ENCODE peak calls at places on chromosomes 3 and 15, in nine cellular contexts. O, B, G, F, M, T, K, I and S are unnamed samples.

GRCh38 chr3:38493019-38493418 is 3.1 kb upstream of the EXOG start:
- DNase-seq in G (no peak), F (no peak), M (no peak), I (no peak), B (no peak), K (no peak), T (no peak), O (no peak), S (no peak)

GRCh38 chr15:69474846-69475455 is 22.3 kb downstream of the RPLP1 start:
- DNase-seq in O (no peak), M (peak), K (no peak), G (no peak), F (no peak), B (no peak), T (no peak), I (no peak), S (no peak)

GRCh38 chr3:194938845-194939531 is 253.3 kb downstream of the FAM43A start:
- DNase-seq in B (no peak), T (no peak), I (no peak), K (no peak), F (no peak), M (no peak), O (no peak), G (peak), S (peak)

GRCh38 chr15:83571820-83572707 is 81.9 kb upstream of the ADAMTSL3 start:
- DNase-seq in O (no peak), G (no peak), M (peak), B (no peak), I (no peak), T (no peak), K (peak), F (peak), S (no peak)

GRCh38 chr3:187717572-187717971 is 15.2 kb upstream of the RTP2 start:
- DNase-seq in M (no peak), G (no peak), T (no peak), I (peak), O (no peak), K (no peak), F (no peak), B (no peak), S (no peak)

GRCh38 chr15:85993116-85993515 is 86.6 kb upstream of the AGBL1 start:
- DNase-seq in K (no peak), F (no peak), M (no peak), T (no peak), O (no peak), B (no peak), I (no peak), G (no peak), S (no peak)

GRCh38 chr15:78072080-78072892 is 5.2 kb downstream of the TBC1D2B start:
- DNase-seq in K (no peak), F (peak), T (no peak), M (no peak), B (peak), I (peak), O (no peak), G (no peak), S (no peak)

GRCh38 chr3:70982274-70982673 is 601.3 kb downstream of the FOXP1 start:
- DNase-seq in K (no peak), G (no peak), T (no peak), F (no peak), M (no peak), B (no peak), I (no peak), O (no peak), S (no peak)

GRCh38 chr3:152574461-152575079 is 260.4 kb upstream of the P2RY1 start:
- DNase-seq in M (peak), I (no peak), F (peak), B (peak), O (peak), G (peak), T (peak), K (peak), S (peak)

GRCh38 chr3:59818033-59818936 is 768.5 kb upstream of the CFAP20DC start:
- DNase-seq in M (no peak), K (no peak), T (no peak), I (peak), F (no peak), O (no peak), B (peak), G (peak), S (peak)

GRCh38 chr3:23800731-23801130 is 5.0 kb upstream of the UBE2E1 start:
- DNase-seq in O (no peak), F (no peak), K (peak), M (no peak), G (no peak), I (no peak), T (no peak), B (no peak), S (no peak)

GRCh38 chr3:170909129-170909903 is 879 bp upstream of the EIF5A2 start:
- DNase-seq in M (no peak), B (no peak), G (no peak), K (no peak), F (no peak), O (no peak), I (peak), T (no peak), S (no peak)

GRCh38 chr3:8658326-8659212 is 14.0 kb upstream of the SSUH2 start:
- DNase-seq in K (peak), O (no peak), I (no peak), F (peak), B (peak), G (no peak), T (peak), M (no peak), S (peak)

GRCh38 chr3:129278970-129279906 is 568 bp downstream of the HMCES start:
- DNase-seq in I (no peak), K (peak), B (peak), T (peak), F (peak), O (peak), G (peak), M (peak), S (no peak)

GRCh38 chr3:28853830-28854229 is 427.0 kb upstream of the RBMS3 start:
- DNase-seq in M (no peak), K (no peak), I (no peak), O (no peak), T (no peak), F (no peak), G (no peak), B (no peak), S (no peak)

GRCh38 chr15:69120732-69121131 is 39.7 kb upstream of the GLCE start:
- DNase-seq in I (no peak), M (no peak), K (no peak), F (no peak), G (no peak), O (no peak), B (no peak), T (no peak), S (no peak)

GRCh38 chr3:43243590-43244587 is 42.5 kb upstream of the SNRK start:
- DNase-seq in G (no peak), O (no peak), T (no peak), M (no peak), B (no peak), F (no peak), I (peak), K (no peak), S (no peak)

GRCh38 chr3:11201246-11202024 is 47.1 kb downstream of the HRH1 start:
- DNase-seq in T (peak), B (peak), K (no peak), F (no peak), M (no peak), G (no peak), I (no peak), O (no peak), S (peak)

GRCh38 chr3:33096103-33096868 is 660 bp downstream of the GLB1 start:
- DNase-seq in K (peak), M (peak), T (peak), O (peak), I (no peak), F (peak), B (peak), G (peak), S (no peak)

GRCh38 chr3:72659609-72660008 is 188.6 kb downstream of the SHQ1 start:
- DNase-seq in M (no peak), O (no peak), B (no peak), T (peak), I (no peak), G (no peak), K (no peak), F (no peak), S (no peak)

GRCh38 chr3:180548050-180548449 is 53.9 kb upstream of the TTC14 start:
- DNase-seq in B (no peak), G (no peak), K (no peak), M (no peak), O (no peak), I (no peak), F (no peak), T (no peak), S (no peak)

GRCh38 chr15:34986326-34987181 is 1.5 kb downstream of the ZNF770 start:
- DNase-seq in G (no peak), M (no peak), F (peak), I (no peak), O (no peak), B (no peak), T (no peak), K (no peak), S (no peak)

GRCh38 chr3:131174752-131175151 is 148.1 kb downstream of the NEK11 start:
- DNase-seq in I (no peak), O (no peak), F (no peak), K (peak), G (no peak), M (peak), B (peak), T (no peak), S (no peak)

GRCh38 chr3:102225407-102226132 is 209.2 kb upstream of the ZPLD1 start:
- DNase-seq in M (peak), G (no peak), O (no peak), I (peak), B (no peak), K (peak), T (peak), F (peak), S (no peak)